ENCODE peak calls at places on chromosomes 16 and 17, in ten cellular contexts. One of them, this sample, is unnamed. For H3K9me3, the result is how much of the 10 kb centered on the place peaks cover.

GRCh38 chr16:48609453-48610023 is 442 bp downstream of the N4BP1 start:
- DNase-seq in lung: peak
- DNase-seq in left ventricle myocardium inferior: peak
- DNase-seq in MG63: peak
- DNase-seq in heart left ventricle: peak
- DNase-seq in IMR-90: peak
- DNase-seq in stomach: peak
- DNase-seq in neural progenitor cell: peak
- DNase-seq in tibial artery: peak
- DNase-seq in heart right ventricle: peak
- DNase-seq in this sample: peak

GRCh38 chr17:66337866-66338472 is 35.6 kb downstream of the PRKCA start:
- DNase-seq in neural progenitor cell: no peak
- DNase-seq in MG63: no peak
- DNase-seq in IMR-90: no peak
- DNase-seq in heart right ventricle: no peak
- DNase-seq in heart left ventricle: no peak
- DNase-seq in stomach: no peak
- DNase-seq in lung: no peak
- DNase-seq in left ventricle myocardium inferior: no peak
- DNase-seq in tibial artery: no peak
- DNase-seq in this sample: no peak

GRCh38 chr17:27293359-27293897 is 486 bp upstream of the WSB1 start:
- DNase-seq in heart right ventricle: no peak
- DNase-seq in stomach: no peak
- DNase-seq in lung: no peak
- DNase-seq in MG63: no peak
- DNase-seq in neural progenitor cell: peak
- DNase-seq in heart left ventricle: no peak
- DNase-seq in left ventricle myocardium inferior: no peak
- DNase-seq in tibial artery: peak
- DNase-seq in IMR-90: no peak
- DNase-seq in this sample: peak

GRCh38 chr16:85208643-85209520 is 96.6 kb upstream of the CIBAR2 start:
- DNase-seq in stomach: no peak
- DNase-seq in tibial artery: no peak
- DNase-seq in neural progenitor cell: no peak
- DNase-seq in heart left ventricle: no peak
- DNase-seq in left ventricle myocardium inferior: no peak
- DNase-seq in heart right ventricle: no peak
- DNase-seq in lung: no peak
- DNase-seq in IMR-90: no peak
- DNase-seq in MG63: no peak
- DNase-seq in this sample: no peak

GRCh38 chr16:85284138-85284897 is 172.0 kb upstream of the CIBAR2 start:
- DNase-seq in heart left ventricle: no peak
- DNase-seq in MG63: no peak
- DNase-seq in left ventricle myocardium inferior: no peak
- DNase-seq in tibial artery: no peak
- DNase-seq in heart right ventricle: no peak
- DNase-seq in stomach: no peak
- DNase-seq in IMR-90: no peak
- DNase-seq in neural progenitor cell: peak
- DNase-seq in lung: no peak
- DNase-seq in this sample: no peak

GRCh38 chr16:58859958-58860669 is 126.0 kb upstream of the GOT2 start:
- DNase-seq in heart right ventricle: no peak
- DNase-seq in lung: no peak
- DNase-seq in IMR-90: no peak
- DNase-seq in heart left ventricle: no peak
- DNase-seq in stomach: no peak
- DNase-seq in tibial artery: no peak
- DNase-seq in neural progenitor cell: no peak
- DNase-seq in left ventricle myocardium inferior: no peak
- DNase-seq in MG63: no peak
- DNase-seq in this sample: no peak

GRCh38 chr17:68229619-68230018 is 18.2 kb upstream of the AMZ2 start:
- DNase-seq in stomach: no peak
- DNase-seq in MG63: no peak
- DNase-seq in heart left ventricle: no peak
- DNase-seq in left ventricle myocardium inferior: no peak
- DNase-seq in heart right ventricle: no peak
- DNase-seq in IMR-90: no peak
- DNase-seq in lung: no peak
- DNase-seq in neural progenitor cell: no peak
- DNase-seq in tibial artery: no peak
- DNase-seq in this sample: no peak

GRCh38 chr16:23286131-23286532 is 16.0 kb upstream of the SCNN1B start:
- DNase-seq in heart right ventricle: no peak
- DNase-seq in IMR-90: peak
- DNase-seq in tibial artery: no peak
- DNase-seq in MG63: peak
- DNase-seq in stomach: no peak
- DNase-seq in left ventricle myocardium inferior: no peak
- DNase-seq in neural progenitor cell: no peak
- DNase-seq in heart left ventricle: no peak
- DNase-seq in lung: no peak
- DNase-seq in this sample: no peak

GRCh38 chr17:75504347-75505151 is 10.8 kb downstream of the CASKIN2 start:
- DNase-seq in tibial artery: peak
- DNase-seq in heart left ventricle: peak
- DNase-seq in MG63: peak
- DNase-seq in neural progenitor cell: peak
- DNase-seq in stomach: peak
- DNase-seq in heart right ventricle: peak
- DNase-seq in left ventricle myocardium inferior: no peak
- DNase-seq in lung: no peak
- DNase-seq in IMR-90: no peak
- DNase-seq in this sample: peak

GRCh38 chr16:49695782-49696413 is 160.0 kb downstream of the ZNF423 start:
- DNase-seq in neural progenitor cell: no peak
- DNase-seq in lung: no peak
- DNase-seq in stomach: no peak
- DNase-seq in IMR-90: no peak
- DNase-seq in heart right ventricle: no peak
- DNase-seq in tibial artery: no peak
- DNase-seq in MG63: no peak
- DNase-seq in heart left ventricle: no peak
- DNase-seq in left ventricle myocardium inferior: no peak
- DNase-seq in this sample: no peak

GRCh38 chr17:42249681-42250446 is 26.3 kb downstream of the STAT5B start:
- DNase-seq in neural progenitor cell: no peak
- DNase-seq in tibial artery: no peak
- DNase-seq in heart right ventricle: no peak
- DNase-seq in left ventricle myocardium inferior: no peak
- DNase-seq in lung: no peak
- DNase-seq in heart left ventricle: no peak
- DNase-seq in IMR-90: no peak
- DNase-seq in stomach: no peak
- DNase-seq in MG63: no peak
- DNase-seq in this sample: peak

GRCh38 chr16:894841-895240 is 75.9 kb downstream of the LMF1 start:
- DNase-seq in stomach: no peak
- DNase-seq in left ventricle myocardium inferior: no peak
- DNase-seq in heart right ventricle: no peak
- DNase-seq in neural progenitor cell: no peak
- DNase-seq in heart left ventricle: peak
- DNase-seq in lung: no peak
- DNase-seq in tibial artery: no peak
- DNase-seq in MG63: no peak
- DNase-seq in IMR-90: no peak
- DNase-seq in this sample: no peak

GRCh38 chr17:2292100-2292499 is 11.5 kb downstream of the SMG6 start:
- DNase-seq in tibial artery: no peak
- DNase-seq in IMR-90: peak
- DNase-seq in stomach: no peak
- DNase-seq in neural progenitor cell: no peak
- DNase-seq in heart left ventricle: no peak
- DNase-seq in heart right ventricle: no peak
- DNase-seq in MG63: no peak
- DNase-seq in left ventricle myocardium inferior: no peak
- DNase-seq in lung: no peak
- DNase-seq in this sample: no peak

GRCh38 chr16:68274441-68274840 is 10.1 kb downstream of the SLC7A6 start:
- DNase-seq in stomach: no peak
- DNase-seq in left ventricle myocardium inferior: no peak
- DNase-seq in heart right ventricle: no peak
- DNase-seq in MG63: no peak
- DNase-seq in tibial artery: no peak
- DNase-seq in neural progenitor cell: no peak
- DNase-seq in IMR-90: no peak
- DNase-seq in lung: no peak
- DNase-seq in heart left ventricle: peak
- DNase-seq in this sample: no peak
- H3K4me3 ChIP-seq in stomach: no peak
- H3K4me3 ChIP-seq in left ventricle myocardium inferior: peak
- H3K4me3 ChIP-seq in heart right ventricle: no peak
- H3K4me3 ChIP-seq in MG63: no peak
- H3K4me3 ChIP-seq in tibial artery: no peak
- H3K4me3 ChIP-seq in neural progenitor cell: no peak
- H3K4me3 ChIP-seq in IMR-90: no peak
- H3K4me3 ChIP-seq in lung: no peak
- H3K4me3 ChIP-seq in heart left ventricle: no peak
- H3K4me3 ChIP-seq in this sample: no peak

GRCh38 chr17:16622540-16623277 is 30.9 kb downstream of the ZNF624 start:
- DNase-seq in lung: no peak
- DNase-seq in heart right ventricle: no peak
- DNase-seq in left ventricle myocardium inferior: no peak
- DNase-seq in IMR-90: no peak
- DNase-seq in heart left ventricle: no peak
- DNase-seq in neural progenitor cell: no peak
- DNase-seq in MG63: no peak
- DNase-seq in tibial artery: no peak
- DNase-seq in stomach: no peak
- DNase-seq in this sample: no peak

GRCh38 chr17:16617481-16618060 is 36.1 kb downstream of the ZNF624 start:
- DNase-seq in heart left ventricle: no peak
- DNase-seq in IMR-90: no peak
- DNase-seq in neural progenitor cell: no peak
- DNase-seq in stomach: no peak
- DNase-seq in tibial artery: no peak
- DNase-seq in left ventricle myocardium inferior: no peak
- DNase-seq in lung: no peak
- DNase-seq in MG63: no peak
- DNase-seq in heart right ventricle: no peak
- DNase-seq in this sample: no peak

GRCh38 chr17:16623282-16623681 is 30.4 kb downstream of the ZNF624 start:
- DNase-seq in lung: no peak
- DNase-seq in left ventricle myocardium inferior: no peak
- DNase-seq in MG63: no peak
- DNase-seq in heart right ventricle: no peak
- DNase-seq in tibial artery: no peak
- DNase-seq in heart left ventricle: no peak
- DNase-seq in stomach: no peak
- DNase-seq in neural progenitor cell: no peak
- DNase-seq in IMR-90: no peak
- DNase-seq in this sample: no peak
- H3K9me3 ChIP-seq in lung: under half
- H3K9me3 ChIP-seq in left ventricle myocardium inferior: half or more
- H3K9me3 ChIP-seq in MG63: under half
- H3K9me3 ChIP-seq in heart right ventricle: half or more
- H3K9me3 ChIP-seq in tibial artery: under half
- H3K9me3 ChIP-seq in heart left ventricle: under half
- H3K9me3 ChIP-seq in stomach: under half
- H3K9me3 ChIP-seq in neural progenitor cell: under half
- H3K9me3 ChIP-seq in IMR-90: half or more
- H3K9me3 ChIP-seq in this sample: under half

GRCh38 chr16:29290631-29291247 is 115.8 kb downstream of the NPIPB11 start:
- DNase-seq in heart left ventricle: peak
- DNase-seq in neural progenitor cell: peak
- DNase-seq in MG63: peak
- DNase-seq in lung: peak
- DNase-seq in stomach: peak
- DNase-seq in heart right ventricle: peak
- DNase-seq in IMR-90: peak
- DNase-seq in left ventricle myocardium inferior: peak
- DNase-seq in tibial artery: peak
- DNase-seq in this sample: peak
- H3K4me3 ChIP-seq in heart left ventricle: peak
- H3K4me3 ChIP-seq in neural progenitor cell: no peak
- H3K4me3 ChIP-seq in MG63: no peak
- H3K4me3 ChIP-seq in lung: no peak
- H3K4me3 ChIP-seq in stomach: peak
- H3K4me3 ChIP-seq in heart right ventricle: peak
- H3K4me3 ChIP-seq in IMR-90: peak
- H3K4me3 ChIP-seq in left ventricle myocardium inferior: peak
- H3K4me3 ChIP-seq in tibial artery: peak
- H3K4me3 ChIP-seq in this sample: peak

DNA sequence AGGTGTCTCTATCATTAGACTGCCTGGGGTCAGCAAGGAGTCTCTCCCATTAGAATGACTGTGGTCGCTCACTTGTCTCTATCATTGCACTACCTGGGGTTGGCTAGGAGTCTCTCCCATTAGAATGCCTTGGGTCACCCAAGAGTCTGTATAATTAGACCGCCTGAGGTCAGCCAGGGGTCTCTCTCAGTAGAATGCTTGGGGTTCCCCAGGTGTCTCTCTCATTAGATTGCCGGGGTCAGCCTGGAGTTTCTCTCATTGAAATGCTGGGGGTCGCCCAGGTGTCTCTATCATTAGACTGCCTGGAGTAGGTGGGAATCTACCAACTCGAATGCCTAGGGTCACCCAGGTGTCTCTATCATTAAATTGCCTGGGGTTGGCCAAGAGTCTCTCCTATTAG is 2231.6 kb downstream of the TP53TG3F start:
- DNase-seq in lung: no peak
- DNase-seq in MG63: no peak
- DNase-seq in neural progenitor cell: no peak
- DNase-seq in heart left ventricle: no peak
- DNase-seq in IMR-90: no peak
- DNase-seq in heart right ventricle: no peak
- DNase-seq in stomach: no peak
- DNase-seq in left ventricle myocardium inferior: no peak
- DNase-seq in tibial artery: peak
- DNase-seq in this sample: no peak
- H3K9me3 ChIP-seq in lung: under half
- H3K9me3 ChIP-seq in MG63: under half
- H3K9me3 ChIP-seq in neural progenitor cell: under half
- H3K9me3 ChIP-seq in heart left ventricle: under half
- H3K9me3 ChIP-seq in IMR-90: under half
- H3K9me3 ChIP-seq in heart right ventricle: under half
- H3K9me3 ChIP-seq in stomach: under half
- H3K9me3 ChIP-seq in left ventricle myocardium inferior: half or more
- H3K9me3 ChIP-seq in tibial artery: under half
- H3K9me3 ChIP-seq in this sample: under half